ENCODE peak calls at places on chromosome 9, in seven cellular contexts. T is mammary epithelial cell, X is OCI-LY7, H is LoVo, V is left cardiac atrium, M is NB4, I is fibroblast of pulmonary artery. Q is an unnamed sample.

GRCh38 chr9:134321957-134322741 is 4.1 kb upstream of the RXRA start:
- DNase-seq in H (no peak), T (no peak), X (no peak), M (no peak), I (no peak), V (no peak), Q (no peak)

GRCh38 chr9:116736406-116736805 is 49.3 kb downstream of the TRIM32 start:
- DNase-seq in H (no peak), V (no peak), T (no peak), X (no peak), M (no peak), I (no peak), Q (no peak)

GRCh38 chr9:89883401-89884341 is 278.9 kb downstream of the GADD45G start:
- DNase-seq in V (no peak), T (no peak), X (no peak), I (no peak), M (no peak), H (no peak), Q (peak; percentile 18)

GRCh38 chr9:14096182-14096922 is 217.6 kb downstream of the NFIB start:
- DNase-seq in I (peak; percentile 89), M (no peak), T (peak; percentile 74), H (no peak), V (no peak), X (no peak), Q (no peak)

GRCh38 chr9:21831841-21832509 is 29.5 kb downstream of the MTAP start:
- DNase-seq in M (no peak), H (no peak), I (peak; percentile 90), T (peak; percentile 96), X (peak; percentile 16), V (no peak), Q (no peak)

GRCh38 chr9:89593776-89594427 is 10.9 kb upstream of the GADD45G start:
- DNase-seq in X (peak; percentile 67), V (peak; percentile 41), T (peak; percentile 31), H (peak; percentile 38), M (peak; percentile 68), I (peak; percentile 46), Q (peak; percentile 86)

GRCh38 chr9:32906213-32906612 is 95.2 kb downstream of the APTX start:
- DNase-seq in M (peak; percentile 87), T (no peak), H (no peak), I (no peak), X (no peak), V (no peak), Q (no peak)

GRCh38 chr9:94780516-94780950 is 54.0 kb downstream of the AOPEP start:
- DNase-seq in M (no peak), H (no peak), I (no peak), X (no peak), V (peak; percentile 60), T (no peak), Q (no peak)

GRCh38 chr9:127785933-127786772 is at the start of gene CDK9:
- DNase-seq in V (peak; percentile 92), I (peak; percentile 90), T (peak; percentile 84), X (peak; percentile 94), M (peak; percentile 91), H (peak; percentile 90), Q (peak; percentile 92)

GRCh38 chr9:20084125-20084524 is 295.3 kb upstream of the SLC24A2 start:
- DNase-seq in V (no peak), M (no peak), H (no peak), X (no peak), I (no peak), T (no peak), Q (no peak)

GRCh38 chr9:71752928-71753327 is 15.4 kb downstream of the CEMIP2 start:
- DNase-seq in T (no peak), M (no peak), H (no peak), V (no peak), I (no peak), X (no peak), Q (no peak)

GRCh38 chr9:127214421-127215265 is 49.9 kb upstream of the GARNL3 start:
- DNase-seq in X (peak; percentile 79), H (peak; percentile 52), M (peak; percentile 54), T (peak; percentile 52), I (peak; percentile 62), V (peak; percentile 58), Q (peak; percentile 72)

GRCh38 chr9:121154782-121155181 is 46.9 kb downstream of the RAB14 start:
- DNase-seq in M (no peak), I (no peak), V (no peak), H (peak; percentile 55), T (peak; percentile 84), X (no peak), Q (no peak)

GRCh38 chr9:2321523-2322148 is 300.0 kb upstream of the VLDLR start:
- DNase-seq in X (no peak), T (no peak), H (no peak), V (no peak), I (peak; percentile 11), M (peak; percentile 16), Q (no peak)

GRCh38 chr9:94672811-94673487 is 33.6 kb upstream of the FBP1 start:
- DNase-seq in T (peak; percentile 68), V (no peak), I (peak; percentile 66), X (no peak), H (peak; percentile 63), M (no peak), Q (no peak)

GRCh38 chr9:131578778-131579504 is 33.6 kb downstream of the PRRT1B start:
- DNase-seq in V (no peak), X (peak; percentile 51), H (no peak), T (no peak), I (no peak), M (peak; percentile 85), Q (no peak)

GRCh38 chr9:129312251-129312650 is 134.2 kb upstream of the IER5L start:
- DNase-seq in V (no peak), X (no peak), T (no peak), M (no peak), I (no peak), H (no peak), Q (no peak)

GRCh38 chr9:36187414-36187813 is 3.3 kb upstream of the CLTA start:
- DNase-seq in X (no peak), H (no peak), I (peak; percentile 58), V (no peak), M (no peak), T (peak; percentile 62), Q (no peak)

GRCh38 chr9:4538621-4539020 is 48.4 kb downstream of the SLC1A1 start:
- DNase-seq in V (no peak), T (no peak), H (no peak), I (no peak), X (no peak), M (no peak), Q (no peak)

GRCh38 chr9:94867842-94868312 is 141.4 kb downstream of the AOPEP start:
- DNase-seq in M (peak; percentile 8), T (peak; percentile 83), V (no peak), H (peak; percentile 29), X (no peak), I (peak; percentile 92), Q (no peak)

GRCh38 chr9:135790850-135791249 is 88.9 kb downstream of the KCNT1 start:
- DNase-seq in V (no peak), I (no peak), M (no peak), T (no peak), X (no peak), H (no peak), Q (no peak)